ENCODE peak calls at places on chromosomes 4 and X, in five cellular contexts. One of them, this sample, is unnamed.

GRCh38 chr4:6352031-6352763 is 82.5 kb downstream of the WFS1 start:
- DNase-seq in ovary: no peak
- DNase-seq in endothelial cell of umbilical vein: no peak
- DNase-seq in fibroblast of lung: no peak
- DNase-seq in MM.1S: no peak
- DNase-seq in this sample: no peak

GRCh38 chr4:126180642-126181041 is 865.9 kb downstream of the FAT4 start:
- DNase-seq in ovary: no peak
- DNase-seq in endothelial cell of umbilical vein: no peak
- DNase-seq in fibroblast of lung: no peak
- DNase-seq in MM.1S: no peak
- DNase-seq in this sample: no peak

GRCh38 chr4:73070072-73070385 is 513 bp upstream of the COX18 start:
- DNase-seq in ovary: no peak
- DNase-seq in endothelial cell of umbilical vein: no peak
- DNase-seq in fibroblast of lung: no peak
- DNase-seq in MM.1S: no peak
- DNase-seq in this sample: no peak

GRCh38 chrX:135543924-135544323 is 23.5 kb downstream of the INTS6L start:
- DNase-seq in ovary: no peak
- DNase-seq in endothelial cell of umbilical vein: no peak
- DNase-seq in fibroblast of lung: no peak
- DNase-seq in MM.1S: no peak
- DNase-seq in this sample: no peak

GRCh38 chr4:48031802-48032525 is 15.4 kb downstream of the NIPAL1 start:
- DNase-seq in ovary: no peak
- DNase-seq in endothelial cell of umbilical vein: no peak
- DNase-seq in fibroblast of lung: peak; percentile 62
- DNase-seq in MM.1S: no peak
- DNase-seq in this sample: no peak

GRCh38 chrX:9340619-9341304 is 124.1 kb upstream of the TBL1X start:
- DNase-seq in ovary: peak; percentile 21
- DNase-seq in endothelial cell of umbilical vein: peak; percentile 20
- DNase-seq in fibroblast of lung: peak; percentile 48
- DNase-seq in MM.1S: peak; percentile 50
- DNase-seq in this sample: no peak

GRCh38 chrX:133921764-133922389 is 63.5 kb downstream of the GPC3 start:
- DNase-seq in ovary: no peak
- DNase-seq in endothelial cell of umbilical vein: peak; percentile 1
- DNase-seq in fibroblast of lung: peak; percentile 13
- DNase-seq in MM.1S: peak; percentile 37
- DNase-seq in this sample: peak; percentile 59

GRCh38 chr4:73692701-73693100 is 47.7 kb upstream of the CXCL8 start:
- DNase-seq in ovary: no peak
- DNase-seq in endothelial cell of umbilical vein: no peak
- DNase-seq in fibroblast of lung: no peak
- DNase-seq in MM.1S: no peak
- DNase-seq in this sample: no peak

GRCh38 chrX:29852767-29853166 is 362.6 kb upstream of the MAGEB2 start:
- DNase-seq in ovary: no peak
- DNase-seq in endothelial cell of umbilical vein: no peak
- DNase-seq in fibroblast of lung: peak; percentile 48
- DNase-seq in MM.1S: no peak
- DNase-seq in this sample: no peak

GRCh38 chrX:9171841-9172240 is 137.9 kb upstream of the FAM9B start:
- DNase-seq in ovary: no peak
- DNase-seq in endothelial cell of umbilical vein: peak; percentile 1
- DNase-seq in fibroblast of lung: peak; percentile 61
- DNase-seq in MM.1S: no peak
- DNase-seq in this sample: no peak

GRCh38 chr4:176187610-176188009 is 7.8 kb downstream of the SPATA4 start:
- DNase-seq in ovary: no peak
- DNase-seq in endothelial cell of umbilical vein: no peak
- DNase-seq in fibroblast of lung: no peak
- DNase-seq in MM.1S: no peak
- DNase-seq in this sample: no peak

GRCh38 chrX:153642655-153643430 is 4.2 kb upstream of the DUSP9 start:
- DNase-seq in ovary: peak; percentile 3
- DNase-seq in endothelial cell of umbilical vein: no peak
- DNase-seq in fibroblast of lung: no peak
- DNase-seq in MM.1S: no peak
- DNase-seq in this sample: no peak

GRCh38 chrX:153645151-153645550 is 1.9 kb upstream of the DUSP9 start:
- DNase-seq in ovary: no peak
- DNase-seq in endothelial cell of umbilical vein: no peak
- DNase-seq in fibroblast of lung: no peak
- DNase-seq in MM.1S: no peak
- DNase-seq in this sample: no peak

GRCh38 chrX:153643431-153644351 is 3.3 kb upstream of the DUSP9 start:
- DNase-seq in ovary: peak; percentile 7
- DNase-seq in endothelial cell of umbilical vein: no peak
- DNase-seq in fibroblast of lung: no peak
- DNase-seq in MM.1S: no peak
- DNase-seq in this sample: no peak

GRCh38 chrX:153645921-153646481 is 1.0 kb upstream of the DUSP9 start:
- DNase-seq in ovary: no peak
- DNase-seq in endothelial cell of umbilical vein: no peak
- DNase-seq in fibroblast of lung: no peak
- DNase-seq in MM.1S: no peak
- DNase-seq in this sample: peak; percentile 65

GRCh38 chrX:153644356-153645125 is 2.5 kb upstream of the DUSP9 start:
- DNase-seq in ovary: peak; percentile 5
- DNase-seq in endothelial cell of umbilical vein: no peak
- DNase-seq in fibroblast of lung: no peak
- DNase-seq in MM.1S: no peak
- DNase-seq in this sample: no peak
- H3K4me3 ChIP-seq in ovary: no peak overlapping the region
- H3K4me3 ChIP-seq in endothelial cell of umbilical vein: no peak overlapping the region
- H3K4me3 ChIP-seq in fibroblast of lung: no peak overlapping the region
- H3K4me3 ChIP-seq in MM.1S: no peak overlapping the region
- H3K4me3 ChIP-seq in this sample: peak overlapping the region; percentile 17

DNA sequence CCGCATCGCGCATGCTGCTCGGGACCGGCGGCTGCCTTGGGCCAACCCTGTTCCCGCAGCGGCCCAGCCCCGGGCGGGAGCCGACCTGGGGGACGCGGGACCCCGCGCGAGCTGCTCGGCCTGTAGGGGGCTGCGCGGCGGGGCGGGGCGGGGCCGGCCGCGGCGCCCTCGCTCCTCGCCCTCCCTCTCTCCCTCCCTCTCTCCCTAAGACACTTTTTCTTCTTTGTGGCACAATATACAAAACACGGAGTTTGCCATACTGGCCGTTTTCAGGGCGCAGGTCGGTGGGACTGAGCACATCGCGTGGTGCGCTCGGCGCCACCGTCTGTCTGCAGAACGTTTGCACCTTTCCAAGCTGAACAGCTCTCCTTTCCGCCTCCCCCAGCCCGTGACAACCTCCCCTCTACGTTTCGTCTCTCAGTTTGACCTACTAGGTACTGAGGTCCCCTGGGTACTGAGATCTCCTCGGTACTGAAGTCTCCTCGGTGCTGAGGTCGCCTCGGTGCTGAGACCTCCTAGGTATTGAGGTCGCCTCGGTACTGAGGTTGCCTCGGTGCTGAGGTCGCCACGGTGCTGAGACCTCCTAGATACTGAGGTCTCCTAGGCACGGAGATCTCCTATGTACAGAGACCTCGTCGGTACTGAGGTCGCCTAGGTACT is 261.1 kb upstream of the PLCXD1 start:
- DNase-seq in ovary: no peak
- DNase-seq in endothelial cell of umbilical vein: no peak
- DNase-seq in fibroblast of lung: no peak
- DNase-seq in MM.1S: no peak
- DNase-seq in this sample: no peak
- TF ChIP-seq CTCF in ovary: no peak
- TF ChIP-seq CTCF in endothelial cell of umbilical vein: no peak
- TF ChIP-seq CTCF in fibroblast of lung: no peak
- TF ChIP-seq CTCF in MM.1S: no peak
- TF ChIP-seq CTCF in this sample: no peak

DNA sequence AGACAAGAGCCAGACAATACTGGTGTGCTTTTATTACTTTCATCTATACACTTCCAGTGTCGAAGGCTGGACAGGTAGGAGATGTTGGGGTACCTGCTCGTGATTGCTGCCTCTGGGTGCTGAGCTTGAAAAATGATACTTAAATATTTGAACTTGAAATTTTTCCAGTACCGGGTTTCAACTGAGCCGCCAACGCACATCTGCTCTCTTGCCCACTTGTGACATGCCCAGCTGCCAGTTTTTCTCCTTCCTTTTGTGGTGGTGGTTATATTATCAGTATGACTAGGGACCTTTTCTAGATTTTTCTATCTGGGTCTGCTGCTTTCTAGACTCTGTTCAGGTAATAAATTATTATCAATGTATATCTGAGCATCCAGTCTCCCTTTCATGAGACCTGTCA is 3.4 kb downstream of the OGT start:
- DNase-seq in ovary: no peak
- DNase-seq in endothelial cell of umbilical vein: no peak
- DNase-seq in fibroblast of lung: no peak
- DNase-seq in MM.1S: peak; percentile 21
- DNase-seq in this sample: no peak
- H3K4me3 ChIP-seq in ovary: no peak overlapping the region
- H3K4me3 ChIP-seq in endothelial cell of umbilical vein: peak overlapping the region; percentile 4
- H3K4me3 ChIP-seq in fibroblast of lung: peak overlapping the region; percentile 77
- H3K4me3 ChIP-seq in MM.1S: peak overlapping the region; percentile 97
- H3K4me3 ChIP-seq in this sample: no peak overlapping the region

GRCh38 chr4:41815478-41815877 is 67.0 kb upstream of the PHOX2B start:
- DNase-seq in ovary: no peak
- DNase-seq in endothelial cell of umbilical vein: no peak
- DNase-seq in fibroblast of lung: no peak
- DNase-seq in MM.1S: no peak
- DNase-seq in this sample: no peak

GRCh38 chr4:41819621-41820020 is 71.1 kb upstream of the PHOX2B start:
- DNase-seq in ovary: no peak
- DNase-seq in endothelial cell of umbilical vein: no peak
- DNase-seq in fibroblast of lung: no peak
- DNase-seq in MM.1S: no peak
- DNase-seq in this sample: no peak

GRCh38 chr4:41820473-41820872 is 71.9 kb upstream of the PHOX2B start:
- DNase-seq in ovary: no peak
- DNase-seq in endothelial cell of umbilical vein: no peak
- DNase-seq in fibroblast of lung: no peak
- DNase-seq in MM.1S: peak; percentile 34
- DNase-seq in this sample: no peak

DNA sequence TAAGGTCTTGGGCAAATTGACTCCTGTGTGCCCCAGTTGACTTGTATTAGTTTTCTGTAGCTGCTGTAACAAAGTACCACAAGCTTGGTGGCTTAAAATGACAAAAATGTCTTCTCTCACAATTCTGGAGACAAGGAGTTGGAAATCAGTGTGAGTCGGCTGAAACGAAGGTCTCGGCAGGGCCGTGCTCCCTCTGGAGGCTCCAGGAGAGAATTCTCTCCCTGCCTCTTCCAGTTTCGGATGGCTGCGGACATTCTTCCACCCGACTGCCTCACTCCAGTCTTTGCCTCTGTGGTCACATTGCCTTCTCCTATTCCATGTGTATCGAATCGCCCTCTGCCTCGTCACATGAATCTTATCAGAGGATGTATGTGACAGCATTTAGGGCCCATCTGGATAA is 66.0 kb upstream of the PHOX2B start:
- DNase-seq in ovary: no peak
- DNase-seq in endothelial cell of umbilical vein: peak; percentile 3
- DNase-seq in fibroblast of lung: peak; percentile 27
- DNase-seq in MM.1S: no peak
- DNase-seq in this sample: peak; percentile 15
- TF ChIP-seq CTCF in ovary: no peak
- TF ChIP-seq CTCF in endothelial cell of umbilical vein: peak; percentile 49
- TF ChIP-seq CTCF in fibroblast of lung: peak; percentile 46
- TF ChIP-seq CTCF in MM.1S: no peak
- TF ChIP-seq CTCF in this sample: peak; percentile 31

This sample was measured in Caco-2.